ENCODE peak calls at places on chromosomes 7 and 10, in five cellular contexts. J is heart left ventricle, L is GM23248, W is colonic mucosa, X is tibial nerve. Z is an unnamed sample. For H3K4me1, the result is how much of the 10 kb centered on the place peaks cover.

GRCh38 chr7:45625714-45626440 is 51.7 kb downstream of the ADCY1 start:
- DNase-seq in J (no peak), W (no peak), L (peak), X (no peak), Z (no peak)

GRCh38 chr10:106078796-106079576 is 1085.5 kb downstream of the SORCS1 start:
- DNase-seq in L (no peak), J (no peak), X (no peak), W (no peak), Z (no peak)

GRCh38 chr7:5692112-5692844 is 89.2 kb downstream of the RNF216 start:
- DNase-seq in J (peak), W (peak), L (peak), X (peak), Z (peak)

GRCh38 chr7:130993671-130994365 is 259.8 kb upstream of the KLF14 start:
- DNase-seq in J (no peak), L (no peak), X (no peak), W (no peak), Z (no peak)

GRCh38 chr7:69757990-69758430 is 159.7 kb downstream of the AUTS2 start:
- DNase-seq in X (no peak), W (no peak), L (peak), J (no peak), Z (no peak)

GRCh38 chr10:46544989-46545791 is 11.3 kb downstream of the GPRIN2 start:
- DNase-seq in L (peak), J (peak), W (peak), X (no peak), Z (no peak)

GRCh38 chr7:77537595-77538185 is 595 bp downstream of the PTPN12 start:
- DNase-seq in J (peak), X (peak), L (peak), W (peak), Z (no peak)

GRCh38 chr7:74364061-74364460 is 74.9 kb downstream of the CLIP2 start:
- DNase-seq in L (peak), X (no peak), W (no peak), J (no peak), Z (no peak)

GRCh38 chr10:80453715-80454525 is at the start of gene TSPAN14:
- DNase-seq in W (peak), J (peak), X (peak), L (peak), Z (peak)

GRCh38 chr10:110392860-110393732 is 88.4 kb upstream of the SMNDC1 start:
- DNase-seq in X (peak), L (peak), J (no peak), W (peak), Z (no peak)

GRCh38 chr7:74511360-74511759 is 57.7 kb downstream of the GTF2IRD1 start:
- DNase-seq in X (peak), J (no peak), L (no peak), W (no peak), Z (no peak)

GRCh38 chr7:78953090-78953489 is 500.4 kb downstream of the MAGI2 start:
- DNase-seq in J (no peak), L (no peak), X (no peak), W (no peak), Z (no peak)

GRCh38 chr10:113753020-113753692 is 1.7 kb downstream of the PLEKHS1 start:
- DNase-seq in W (peak), J (no peak), L (no peak), X (no peak), Z (no peak)

GRCh38 chr10:15719062-15719898 is 442 bp downstream of the ITGA8 start:
- DNase-seq in X (no peak), L (peak), W (peak), J (no peak), Z (no peak)

GRCh38 chr7:44107116-44107960 is 3.2 kb downstream of the AEBP1 start:
- DNase-seq in X (no peak), J (no peak), W (no peak), L (no peak), Z (no peak)

GRCh38 chr10:12351447-12351846 is 2.1 kb downstream of the CAMK1D start:
- DNase-seq in W (peak), L (no peak), X (no peak), J (no peak), Z (no peak)

GRCh38 chr10:132664883-132665282 is 121.1 kb downstream of the NKX6-2 start:
- DNase-seq in W (no peak), J (no peak), X (no peak), L (no peak), Z (no peak)

GRCh38 chr7:155785536-155785935 is 26.7 kb downstream of the SHH start:
- DNase-seq in X (no peak), W (no peak), J (no peak), L (no peak), Z (no peak)

GRCh38 chr7:2260820-2261219 is 18.8 kb downstream of the NUDT1 start:
- DNase-seq in L (no peak), X (no peak), W (no peak), J (no peak), Z (no peak)

GRCh38 chr7:44157116-44158059 is 16.3 kb upstream of the MYL7 start:
- DNase-seq in X (no peak), L (no peak), W (no peak), J (no peak), Z (no peak)

GRCh38 chr10:17617031-17617911 is at the start of gene HACD1:
- DNase-seq in J (peak), W (peak), X (peak), L (peak), Z (peak)

GRCh38 chr10:13183625-13184024 is 22.3 kb downstream of the MCM10 start:
- DNase-seq in X (no peak), W (no peak), J (no peak), L (no peak), Z (no peak)

GRCh38 chr7:107147464-107148214 is 21.2 kb upstream of the HBP1 start:
- DNase-seq in L (peak), W (no peak), J (no peak), X (peak), Z (no peak)

GRCh38 chr7:50397320-50397970 is 52.7 kb downstream of the FIGNL1 start:
- DNase-seq in X (no peak), W (no peak), J (no peak), L (no peak), Z (no peak)

GRCh38 chr7:121107923-121108498 is 119.5 kb downstream of the CPED1 start:
- DNase-seq in J (no peak), X (no peak), L (peak), W (no peak), Z (no peak)

DNA sequence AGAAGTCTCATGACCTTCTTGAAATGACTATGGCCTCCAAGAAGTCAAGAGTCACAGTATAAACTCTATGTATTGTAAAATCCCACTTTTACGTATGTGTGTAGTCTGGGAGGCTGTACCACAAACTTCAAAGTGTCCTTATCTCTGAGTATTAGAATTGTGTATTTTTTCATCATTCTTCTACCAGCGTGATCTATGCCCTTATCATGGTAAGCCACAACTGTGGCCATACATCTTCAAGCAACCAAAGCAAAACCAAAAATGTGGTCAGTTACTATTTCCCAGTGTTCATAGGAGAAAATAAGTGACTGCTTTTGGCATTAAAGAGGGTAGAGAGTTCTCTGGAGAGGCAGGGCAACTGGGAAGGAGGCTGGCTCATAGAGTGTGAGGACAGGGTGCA is 42.8 kb downstream of the SPOCK2 start:
- DNase-seq in X (no peak), J (no peak), W (no peak), L (no peak), Z (no peak)
- H3K4me1 ChIP-seq in X (under half), J (under half), W (under half), L (under half), Z (under half)

GRCh38 chr7:104985259-104985617 is 28.8 kb upstream of the KMT2E start:
- DNase-seq in L (no peak), X (peak), J (no peak), W (no peak), Z (no peak)
- H3K27ac ChIP-seq in L (peak), X (peak), J (no peak), W (peak), Z (peak)

DNA sequence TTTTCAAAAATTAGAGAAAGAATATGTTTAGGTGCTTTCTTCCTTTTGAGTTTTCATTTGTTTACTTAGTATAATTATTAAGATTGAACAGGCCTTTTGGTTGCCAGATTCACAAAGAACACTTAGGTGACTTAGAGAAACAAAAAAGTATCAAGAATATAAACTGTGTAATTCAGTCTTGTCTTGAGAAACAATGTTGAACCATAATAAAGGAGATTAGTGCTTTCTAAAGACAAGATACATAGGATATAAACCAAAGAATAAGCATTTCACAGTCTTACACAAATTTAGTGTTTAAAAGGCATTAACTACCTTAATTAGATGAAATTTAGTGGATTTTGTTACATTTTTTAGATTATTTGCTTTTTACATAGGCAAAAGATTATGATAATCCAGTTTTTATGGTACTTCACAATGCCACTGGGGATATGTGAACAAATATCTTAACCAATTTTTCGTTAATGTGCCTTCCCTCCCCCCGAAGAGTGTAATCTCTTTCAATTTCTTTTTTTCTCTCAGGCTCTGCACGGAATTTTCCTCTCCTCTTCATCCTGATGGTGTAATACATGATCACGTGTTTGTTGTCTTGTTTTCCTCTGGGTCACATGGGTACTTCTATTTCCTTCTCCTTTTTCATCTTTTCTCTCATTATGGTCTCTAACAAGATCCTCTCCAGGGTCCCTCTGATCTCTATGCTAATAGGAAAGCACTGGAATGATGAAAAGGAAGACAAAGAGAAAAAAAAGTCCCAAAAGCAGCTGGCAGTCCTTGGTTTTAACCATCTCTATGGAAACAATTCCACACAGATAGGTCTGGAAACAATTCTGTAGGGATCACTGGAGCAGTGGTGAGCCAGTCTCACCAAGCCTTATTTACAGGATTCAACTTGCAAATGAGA is 3.7 kb upstream of the HNRNPH3 start:
- DNase-seq in J (no peak), X (peak), L (peak), W (no peak), Z (no peak)
- H3K4me3 ChIP-seq in J (peak), X (peak), L (peak), W (no peak), Z (peak)

DNA sequence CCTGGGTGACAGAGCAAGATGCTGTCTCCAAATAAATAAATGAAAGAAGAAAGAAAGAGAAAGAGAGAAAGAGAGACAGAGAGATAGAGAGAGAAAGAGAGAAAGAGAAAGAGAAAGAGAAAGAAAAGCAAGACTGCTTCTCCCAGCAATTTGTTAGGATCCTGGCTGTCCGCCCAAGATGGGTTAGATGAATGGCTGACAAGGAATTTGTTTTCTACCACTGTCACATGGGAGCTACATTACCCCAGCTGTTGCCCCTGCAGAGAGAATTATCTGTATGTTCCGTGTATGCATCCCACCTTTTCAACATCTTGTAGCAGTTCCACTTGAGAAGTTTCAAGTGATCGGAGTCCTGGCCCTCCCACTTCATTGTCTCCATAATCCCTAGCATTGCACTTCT is 972.3 kb downstream of the CNTNAP2 start:
- DNase-seq in J (no peak), L (no peak), X (no peak), W (no peak), Z (no peak)
- H3K4me1 ChIP-seq in J (under half), L (under half), X (under half), W (under half), Z (under half)

Z was measured in thoracic aorta.